ENCODE peak calls at places on chromosomes 5 and 9, in nine cellular contexts. E is transverse colon; K is A549; D is AG04450; Y is heart left ventricle; O is fibroblast of the aortic adventitia; Z is tibial nerve; S is GM06990; U is CD8-positive, alpha-beta T cell. T is an unnamed sample.

GRCh38 chr5:180026320-180026719 is 45.2 kb downstream of the RNF130 start:
- DNase-seq in E (no peak), K (peak), D (no peak), Y (peak), O (peak), Z (no peak), S (no peak), U (no peak), T (no peak)

GRCh38 chr9:117258201-117258866 is 156.5 kb downstream of the ASTN2 start:
- DNase-seq in E (no peak), K (no peak), D (no peak), Y (no peak), O (no peak), Z (no peak), S (no peak), U (no peak), T (no peak)

GRCh38 chr5:148145916-148146315 is 22.4 kb upstream of the SPINK14 start:
- DNase-seq in E (peak), K (no peak), D (no peak), Y (no peak), O (peak), Z (no peak), S (no peak), U (no peak), T (peak)

GRCh38 chr5:143890475-143890874 is 78.5 kb downstream of the HMHB1 start:
- DNase-seq in E (no peak), K (no peak), D (no peak), Y (no peak), O (no peak), Z (no peak), S (no peak), U (no peak), T (no peak)

GRCh38 chr5:111379391-111379816 is 132.9 kb downstream of the STARD4 start:
- DNase-seq in E (no peak), K (no peak), D (no peak), Y (no peak), O (no peak), Z (no peak), S (no peak), U (no peak), T (no peak)

GRCh38 chr9:94827584-94828304 is 101.2 kb downstream of the AOPEP start:
- DNase-seq in E (no peak), K (peak), D (no peak), Y (no peak), O (peak), Z (no peak), S (no peak), U (no peak), T (peak)

GRCh38 chr5:68823301-68823700 is 270.5 kb upstream of the SLC30A5 start:
- DNase-seq in E (no peak), K (no peak), D (no peak), Y (no peak), O (no peak), Z (no peak), S (no peak), U (no peak), T (no peak)

GRCh38 chr5:100131161-100131560 is 404.0 kb upstream of the FAM174A start:
- DNase-seq in E (no peak), K (peak), D (no peak), Y (no peak), O (no peak), Z (no peak), S (no peak), U (no peak), T (no peak)

GRCh38 chr9:93064392-93065124 is 6.1 kb downstream of the SUSD3 start:
- DNase-seq in E (peak), K (no peak), D (no peak), Y (no peak), O (no peak), Z (no peak), S (peak), U (peak), T (no peak)

GRCh38 chr5:144368556-144368955 is 197.9 kb downstream of the KCTD16 start:
- DNase-seq in E (no peak), K (no peak), D (no peak), Y (no peak), O (peak), Z (no peak), S (no peak), U (no peak), T (no peak)

GRCh38 chr9:114180701-114181582 is 25.6 kb downstream of the COL27A1 start:
- DNase-seq in E (no peak), K (no peak), D (no peak), Y (peak), O (peak), Z (no peak), S (no peak), U (no peak), T (no peak)

GRCh38 chr5:55820488-55820887 is 30.7 kb upstream of the IL31RA start:
- DNase-seq in E (no peak), K (no peak), D (no peak), Y (no peak), O (no peak), Z (no peak), S (no peak), U (no peak), T (no peak)

GRCh38 chr9:20659474-20659962 is 24.5 kb upstream of the FOCAD start:
- DNase-seq in E (no peak), K (no peak), D (no peak), Y (no peak), O (no peak), Z (no peak), S (no peak), U (no peak), T (no peak)

DNA sequence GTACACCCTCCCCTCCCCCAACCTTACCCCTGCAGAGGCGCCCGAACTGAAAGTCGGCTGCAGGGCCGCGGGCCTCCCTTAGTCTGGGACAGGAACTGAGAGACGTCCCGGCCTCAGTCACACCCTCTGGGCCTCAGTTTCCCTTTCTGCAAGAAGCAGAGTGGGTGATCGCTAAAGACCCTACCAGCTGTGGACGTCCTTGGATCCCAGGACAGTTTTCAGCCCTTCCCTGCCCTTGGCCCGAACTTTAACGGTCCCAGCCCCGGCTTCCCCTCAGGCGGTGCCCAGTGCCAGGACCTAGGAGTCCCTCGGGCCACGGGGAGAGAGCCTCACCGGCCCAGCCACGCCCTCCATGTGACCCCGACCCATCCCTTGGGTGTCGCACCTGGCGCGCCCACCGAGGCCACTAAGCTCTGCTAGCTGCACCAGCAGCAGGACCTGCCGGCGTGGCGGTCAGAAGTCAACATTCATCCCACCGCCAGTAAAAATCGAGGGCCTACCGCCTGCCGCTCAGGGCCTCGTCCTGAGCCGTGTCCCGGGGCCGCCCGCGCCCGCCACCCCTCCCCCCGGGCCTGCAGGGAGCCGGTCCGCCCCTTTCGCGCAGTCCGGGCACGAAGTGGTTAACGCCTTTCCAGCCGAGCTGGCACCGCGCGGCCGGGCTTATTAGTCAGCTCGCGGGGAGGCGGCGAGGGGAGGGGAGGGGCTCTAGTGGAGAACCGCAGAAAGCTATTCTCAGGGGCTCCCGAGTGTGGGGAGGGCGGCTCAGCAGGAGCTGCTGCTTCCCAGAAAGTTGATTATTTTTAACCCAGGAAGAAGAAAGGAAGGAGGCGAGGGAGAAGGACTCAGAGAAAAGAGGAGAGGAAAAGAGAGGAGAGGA is 124.5 kb downstream of the C9orf50 start:
- DNase-seq in E (peak), K (peak), D (peak), Y (peak), O (peak), Z (peak), S (peak), U (peak), T (no peak)
- H3K4me3 ChIP-seq in E (peak), K (peak), D (peak), Y (peak), O (peak), Z (peak), S (peak), U (peak), T (peak)

GRCh38 chr5:518721-519120 is 5.5 kb downstream of the SLC9A3 start:
- DNase-seq in E (peak), K (no peak), D (no peak), Y (no peak), O (no peak), Z (no peak), S (no peak), U (no peak), T (no peak)

GRCh38 chr5:515273-515836 is 8.9 kb downstream of the SLC9A3 start:
- DNase-seq in E (no peak), K (no peak), D (no peak), Y (peak), O (no peak), Z (no peak), S (no peak), U (no peak), T (peak)

GRCh38 chr5:516980-517379 is 7.3 kb downstream of the SLC9A3 start:
- DNase-seq in E (no peak), K (no peak), D (no peak), Y (no peak), O (no peak), Z (no peak), S (no peak), U (no peak), T (no peak)

GRCh38 chr5:516338-516925 is 7.8 kb downstream of the SLC9A3 start:
- DNase-seq in E (no peak), K (no peak), D (no peak), Y (no peak), O (no peak), Z (no peak), S (no peak), U (no peak), T (no peak)

GRCh38 chr5:517535-518100 is 6.6 kb downstream of the SLC9A3 start:
- DNase-seq in E (no peak), K (no peak), D (no peak), Y (no peak), O (no peak), Z (no peak), S (no peak), U (no peak), T (no peak)
- TF ChIP-seq CTCF in E (no peak), K (no peak), D (no peak), Y (no peak), O (no peak), Z (no peak), S (no peak), U (no peak), T (no peak)

GRCh38 chr9:121299125-121299466 is 31.1 kb downstream of the GSN start:
- DNase-seq in E (no peak), K (no peak), D (no peak), Y (no peak), O (no peak), Z (no peak), S (no peak), U (no peak), T (no peak)
- H3K4me3 ChIP-seq in E (peak), K (peak), D (no peak), Y (peak), O (peak), Z (peak), S (peak), U (peak), T (no peak)

GRCh38 chr9:12667892-12668291 is 25.3 kb upstream of the TYRP1 start:
- DNase-seq in E (no peak), K (no peak), D (no peak), Y (no peak), O (no peak), Z (no peak), S (no peak), U (no peak), T (no peak)

GRCh38 chr9:12666813-12667212 is 26.4 kb upstream of the TYRP1 start:
- DNase-seq in E (no peak), K (peak), D (no peak), Y (no peak), O (no peak), Z (no peak), S (no peak), U (no peak), T (no peak)
- TF ChIP-seq CTCF in E (no peak), K (peak), D (peak), Y (no peak), O (no peak), Z (no peak), S (peak), U (no peak), T (no peak)

DNA sequence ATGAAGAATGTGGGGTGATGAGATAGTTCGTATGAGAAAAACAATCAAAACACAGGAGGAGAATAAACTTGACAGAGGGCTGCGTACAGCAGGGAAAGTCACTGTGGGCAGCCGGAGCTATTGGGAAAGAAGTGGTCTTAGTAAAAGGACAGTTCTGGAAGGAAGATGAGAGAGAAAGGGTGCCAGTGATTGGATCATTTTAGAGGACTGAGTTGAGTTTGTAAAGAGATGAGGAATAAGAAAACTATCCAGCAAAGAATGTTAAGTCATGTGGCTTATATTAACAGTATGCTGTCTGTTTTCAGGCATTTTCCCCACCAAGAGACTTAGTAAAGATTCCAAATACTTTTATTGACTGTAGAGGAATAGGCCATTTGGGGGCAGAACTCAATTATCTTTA is 15.4 kb upstream of the LOX start:
- DNase-seq in E (no peak), K (no peak), D (no peak), Y (no peak), O (peak), Z (no peak), S (no peak), U (no peak), T (no peak)
- H3K4me3 ChIP-seq in E (no peak), K (no peak), D (no peak), Y (no peak), O (peak), Z (no peak), S (no peak), U (no peak), T (no peak)